ENCODE peak calls at places on chromosome 15, in eight cellular contexts. T is osteocyte, G is AG04450, W is neural progenitor cell, J is BE2C, V is endothelial cell, S is stomach, O is psoas muscle. P is an unnamed sample.

GRCh38 chr15:42919794-42920280 is 741 bp downstream of the TTBK2 start:
- DNase-seq in O (no peak), J (peak; percentile 16), W (peak; percentile 51), G (no peak), S (no peak), V (no peak), T (no peak), P (no peak)

GRCh38 chr15:78709263-78709882 is 68.4 kb upstream of the CHRNB4 start:
- DNase-seq in T (peak; percentile 90), W (peak; percentile 85), V (peak; percentile 84), G (no peak), J (peak; percentile 93), O (peak; percentile 61), S (peak; percentile 78), P (peak; percentile 75)

GRCh38 chr15:31058236-31058962 is 43.1 kb downstream of the TRPM1 start:
- DNase-seq in W (no peak), J (no peak), G (no peak), T (no peak), V (no peak), S (no peak), O (no peak), P (no peak)

GRCh38 chr15:26894181-26894580 is 27.3 kb downstream of the GABRA5 start:
- DNase-seq in O (no peak), S (no peak), J (no peak), T (no peak), G (no peak), V (no peak), W (no peak), P (no peak)

GRCh38 chr15:71691322-71691699 is 119.0 kb upstream of the NR2E3 start:
- DNase-seq in J (no peak), O (no peak), T (no peak), S (no peak), V (no peak), G (no peak), W (no peak), P (no peak)

GRCh38 chr15:57395292-57395691 is 19.0 kb downstream of the CGNL1 start:
- DNase-seq in O (no peak), W (no peak), S (no peak), J (no peak), T (no peak), V (no peak), G (no peak), P (no peak)

GRCh38 chr15:70113304-70113700 is 15.6 kb upstream of the TLE3 start:
- DNase-seq in O (peak; percentile 54), G (no peak), S (peak; percentile 36), J (no peak), T (no peak), V (no peak), W (no peak), P (no peak)

GRCh38 chr15:42104095-42104891 is 9.9 kb upstream of the PLA2G4D start:
- DNase-seq in O (no peak), T (no peak), V (no peak), W (no peak), G (no peak), S (no peak), J (no peak), P (no peak)

GRCh38 chr15:43483306-43484128 is 9.4 kb downstream of the TP53BP1 start:
- DNase-seq in W (no peak), T (no peak), O (no peak), G (no peak), V (no peak), J (no peak), S (no peak), P (no peak)

GRCh38 chr15:101528917-101529299 is 39.4 kb upstream of the PCSK6 start:
- DNase-seq in S (no peak), V (no peak), J (no peak), G (no peak), T (peak; percentile 72), W (no peak), O (no peak), P (no peak)

GRCh38 chr15:77762747-77763146 is 130.0 kb upstream of the LINGO1 start:
- DNase-seq in V (no peak), T (no peak), J (no peak), G (no peak), W (no peak), O (no peak), S (no peak), P (no peak)

GRCh38 chr15:64216722-64217428 is 54.1 kb upstream of the PPIB start:
- DNase-seq in J (peak; percentile 64), W (no peak), T (no peak), V (no peak), S (no peak), O (no peak), G (no peak), P (no peak)

GRCh38 chr15:63288778-63289378 is 11.5 kb downstream of the APH1B start:
- DNase-seq in S (no peak), O (no peak), T (no peak), J (no peak), G (no peak), V (no peak), W (peak; percentile 53), P (no peak)

GRCh38 chr15:79032656-79033055 is 57.9 kb downstream of the RASGRF1 start:
- DNase-seq in G (no peak), V (no peak), J (no peak), T (no peak), O (no peak), W (no peak), S (no peak), P (no peak)

GRCh38 chr15:29522373-29523276 is 253.0 kb upstream of the NSMCE3 start:
- DNase-seq in S (no peak), O (no peak), T (no peak), G (no peak), W (no peak), J (no peak), V (no peak), P (no peak)

GRCh38 chr15:80609111-80609510 is 86.0 kb upstream of the ABHD17C start:
- DNase-seq in O (no peak), J (no peak), W (no peak), S (no peak), T (peak; percentile 15), G (no peak), V (no peak), P (no peak)

GRCh38 chr15:88433046-88433685 is 34.0 kb downstream of the MRPL46 start:
- DNase-seq in O (no peak), W (no peak), V (no peak), J (no peak), G (no peak), T (peak; percentile 57), S (no peak), P (no peak)

GRCh38 chr15:99425666-99426301 is 140.0 kb upstream of the MEF2A start:
- DNase-seq in J (peak; percentile 33), O (no peak), W (no peak), V (no peak), G (no peak), T (no peak), S (peak; percentile 38), P (no peak)
- TF ChIP-seq CTCF in J (no peak), O (no peak), W (no peak), V (no peak), G (no peak), T (peak; percentile 43), S (no peak), P (no peak)

GRCh38 chr15:83111149-83111548 is 3.7 kb downstream of the TM6SF1 start:
- DNase-seq in G (no peak), O (no peak), S (no peak), J (no peak), T (no peak), W (no peak), V (no peak), P (no peak)

GRCh38 chr15:83112959-83113299 is 5.5 kb downstream of the TM6SF1 start:
- DNase-seq in J (no peak), O (peak; percentile 18), V (no peak), T (peak; percentile 83), S (no peak), G (no peak), W (no peak), P (no peak)

GRCh38 chr15:83114305-83114704 is 6.9 kb downstream of the TM6SF1 start:
- DNase-seq in O (no peak), G (no peak), S (no peak), T (no peak), V (no peak), W (no peak), J (no peak), P (no peak)

GRCh38 chr15:83113881-83114280 is 6.4 kb downstream of the TM6SF1 start:
- DNase-seq in O (no peak), W (no peak), T (no peak), V (no peak), S (no peak), J (no peak), G (no peak), P (no peak)

DNA sequence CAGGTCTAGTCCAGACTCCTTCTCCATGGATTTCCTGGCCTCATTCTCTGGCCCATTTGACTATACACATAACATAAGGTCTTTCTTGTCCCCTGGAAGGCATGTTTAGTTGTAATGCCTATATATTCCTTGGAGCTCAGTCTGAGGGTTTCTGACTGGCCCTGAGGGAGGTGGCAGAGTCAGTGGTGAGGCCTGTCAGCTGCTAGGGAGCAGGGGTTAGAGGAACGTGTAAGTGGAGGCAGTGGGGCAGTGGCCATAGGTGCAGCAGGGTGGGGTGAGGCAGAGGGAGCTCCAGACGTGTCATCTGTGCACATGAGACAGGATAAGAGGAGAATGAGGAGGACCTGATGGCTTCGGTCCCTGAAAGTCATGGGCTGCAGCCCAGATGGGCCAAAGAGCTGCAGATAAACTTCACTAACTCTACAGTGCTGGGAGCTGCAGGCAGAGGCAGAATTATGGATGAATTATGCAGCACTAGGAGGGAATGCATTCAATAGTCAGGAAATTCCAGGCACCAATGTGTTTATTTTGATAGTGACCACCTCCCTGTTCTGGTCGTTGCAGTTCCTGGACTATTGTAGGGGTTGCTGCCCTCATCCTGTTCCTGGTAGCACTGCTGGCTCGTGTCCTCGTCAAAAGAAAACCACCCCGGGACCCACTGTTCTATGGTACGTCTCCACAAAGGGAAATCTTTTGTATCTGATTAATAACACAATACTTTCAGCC is 5.0 kb downstream of the TM6SF1 start:
- DNase-seq in S (no peak), J (no peak), T (peak; percentile 84), O (no peak), W (no peak), V (peak; percentile 38), G (peak; percentile 78), P (no peak)
- TF ChIP-seq CTCF in S (no peak), J (no peak), T (peak; percentile 46), O (no peak), W (no peak), V (no peak), G (peak; percentile 32), P (no peak)

DNA sequence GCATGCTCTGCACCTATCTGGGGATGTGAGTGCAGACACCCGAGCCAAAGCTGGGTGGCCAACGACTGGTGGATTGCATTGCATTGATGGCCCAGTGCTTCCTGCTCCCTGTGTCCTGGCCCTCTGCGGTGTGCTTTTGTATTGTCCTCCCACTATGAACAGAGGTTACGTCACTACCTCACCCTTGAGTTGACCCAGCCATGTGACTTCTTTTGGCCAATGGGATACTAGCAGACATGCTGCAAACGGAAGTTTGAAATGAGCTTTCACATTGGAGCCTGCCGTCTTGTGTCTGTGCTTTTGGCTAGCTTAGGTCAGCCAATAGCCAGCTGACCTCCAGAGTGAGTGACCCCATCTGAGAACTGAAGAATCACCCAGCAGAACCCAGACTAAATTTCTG is 15.3 kb upstream of the TBC1D21 start:
- DNase-seq in V (no peak), T (no peak), J (no peak), O (no peak), S (peak; percentile 7), W (no peak), G (no peak), P (no peak)
- TF ChIP-seq CTCF in V (no peak), T (no peak), J (no peak), O (no peak), S (no peak), W (no peak), G (no peak), P (no peak)

GRCh38 chr15:86892774-86893449 is 813.2 kb downstream of the AGBL1 start:
- DNase-seq in W (no peak), V (no peak), G (no peak), S (no peak), J (no peak), T (no peak), O (no peak), P (no peak)

GRCh38 chr15:86894269-86894668 is 814.6 kb downstream of the AGBL1 start:
- DNase-seq in G (no peak), T (no peak), J (no peak), W (no peak), V (no peak), O (no peak), S (no peak), P (no peak)
- TF ChIP-seq CTCF in G (no peak), T (no peak), J (no peak), W (no peak), V (no peak), O (peak; percentile 48), S (no peak), P (no peak)

P was measured in progenitor cell of endocrine pancreas.